ENCODE peak calls at places on chromosomes 1 and 21, in nine cellular contexts. Z is MCF 10A, U is fibroblast of lung, T is GM23338, P is heart left ventricle, S is HFF-Myc, V is omental fat pad, A is mammary epithelial cell, Y is A549. I is an unnamed sample.

GRCh38 chr1:185565314-185565713 is 168.9 kb upstream of the HMCN1 start:
- DNase-seq in A (peak; percentile 96), S (no peak), Y (no peak), V (no peak), Z (peak; percentile 92), T (no peak), U (peak; percentile 97), P (peak; percentile 23), I (no peak)

GRCh38 chr1:5371270-5371669 is 621.0 kb downstream of the NPHP4 start:
- DNase-seq in V (no peak), P (no peak), S (no peak), A (no peak), U (no peak), Z (no peak), Y (no peak), T (no peak), I (no peak)

GRCh38 chr1:61953790-61954150 is 211.5 kb downstream of the PATJ start:
- DNase-seq in Y (no peak), U (no peak), V (no peak), T (no peak), S (no peak), Z (no peak), A (no peak), P (no peak), I (no peak)

GRCh38 chr1:153534933-153535663 is 693 bp downstream of the S100A6 start:
- DNase-seq in P (peak; percentile 70), Z (peak; percentile 76), A (no peak), T (no peak), V (no peak), S (no peak), Y (peak; percentile 65), U (peak; percentile 28), I (no peak)

GRCh38 chr1:232686346-232686745 is 56.4 kb upstream of the SIPA1L2 start:
- DNase-seq in A (no peak), Y (no peak), Z (peak; percentile 30), T (no peak), U (peak; percentile 17), S (no peak), V (no peak), P (no peak), I (no peak)

GRCh38 chr1:170407601-170408000 is 124.4 kb upstream of the GORAB start:
- DNase-seq in Y (no peak), P (no peak), V (no peak), A (peak; percentile 9), T (no peak), Z (no peak), U (no peak), S (no peak), I (no peak)

GRCh38 chr21:36135391-36136094 is 664 bp downstream of the CBR3 start:
- DNase-seq in V (peak; percentile 44), S (no peak), A (peak; percentile 86), U (peak; percentile 78), P (peak; percentile 79), Z (peak; percentile 81), T (peak; percentile 83), Y (peak; percentile 34), I (peak; percentile 86)

GRCh38 chr1:222632749-222633148 is 14.9 kb downstream of the MIA3 start:
- DNase-seq in S (no peak), Z (no peak), A (no peak), P (no peak), Y (no peak), V (no peak), U (no peak), T (no peak), I (no peak)

GRCh38 chr1:169250022-169250421 is 117.6 kb downstream of the NME7 start:
- DNase-seq in Y (no peak), A (peak; percentile 27), V (no peak), Z (peak; percentile 67), S (peak; percentile 11), U (peak; percentile 17), P (no peak), T (no peak), I (no peak)

GRCh38 chr1:159090566-159091546 is 14.3 kb upstream of the AIM2 start:
- DNase-seq in Z (peak; percentile 40), S (no peak), A (peak; percentile 70), T (no peak), P (no peak), V (no peak), U (peak; percentile 56), Y (no peak), I (no peak)

GRCh38 chr1:57711326-57711725 is 287.5 kb upstream of the DAB1 start:
- DNase-seq in V (no peak), Z (no peak), P (no peak), U (no peak), Y (no peak), A (peak; percentile 23), T (peak; percentile 25), S (no peak), I (no peak)

GRCh38 chr1:245678866-245679411 is 524.2 kb downstream of the KIF26B start:
- DNase-seq in P (no peak), Y (no peak), Z (no peak), U (no peak), S (no peak), V (no peak), A (no peak), T (no peak), I (no peak)

GRCh38 chr1:198829948-198830347 is 191.1 kb downstream of the PTPRC start:
- DNase-seq in V (no peak), Y (no peak), T (peak; percentile 68), S (no peak), Z (peak; percentile 20), P (no peak), A (no peak), U (peak; percentile 40), I (no peak)

GRCh38 chr21:25734654-25735220 is at the start of the genes ATP5PF and GABPA:
- DNase-seq in Z (peak; percentile 99), A (peak; percentile 99), V (peak; percentile 95), U (peak; percentile 99), S (peak; percentile 95), P (peak; percentile 98), T (peak; percentile 99), Y (peak; percentile 53), I (peak; percentile 99)

GRCh38 chr1:209434066-209434465 is 149.4 kb upstream of the CAMK1G start:
- DNase-seq in U (peak; percentile 27), T (no peak), A (peak; percentile 84), S (no peak), Y (no peak), P (no peak), Z (peak; percentile 96), V (no peak), I (no peak)

GRCh38 chr21:42164064-42164789 is 54.7 kb upstream of the ABCG1 start:
- DNase-seq in U (no peak), S (no peak), P (peak; percentile 75), Y (no peak), Z (peak; percentile 65), T (peak; percentile 58), V (no peak), A (peak; percentile 20), I (peak; percentile 56)

GRCh38 chr1:231808990-231809389 is 182.4 kb downstream of the DISC1 start:
- DNase-seq in U (peak; percentile 80), S (peak; percentile 54), Y (no peak), P (no peak), V (no peak), A (peak; percentile 61), T (no peak), Z (peak; percentile 78), I (no peak)

GRCh38 chr21:46093668-46094400 is 4.1 kb upstream of the COL6A2 start:
- DNase-seq in Y (no peak), Z (no peak), T (no peak), V (peak; percentile 13), P (no peak), A (no peak), S (no peak), U (no peak), I (peak; percentile 83)

GRCh38 chr1:174974711-174975111 is 25.0 kb upstream of the CACYBP start:
- DNase-seq in A (no peak), V (no peak), Z (no peak), U (peak; percentile 33), P (no peak), S (no peak), T (no peak), Y (no peak), I (no peak)

GRCh38 chr1:174971466-174971865 is 28.3 kb upstream of the CACYBP start:
- DNase-seq in S (no peak), U (no peak), P (no peak), T (no peak), V (no peak), A (no peak), Z (no peak), Y (no peak), I (no peak)

GRCh38 chr1:174969977-174970376 is 29.8 kb upstream of the CACYBP start:
- DNase-seq in T (no peak), A (no peak), S (no peak), U (peak; percentile 91), Y (no peak), P (no peak), Z (no peak), V (no peak), I (no peak)

GRCh38 chr1:174968750-174969244 is 30.9 kb upstream of the CACYBP start:
- DNase-seq in A (peak; percentile 81), P (no peak), S (no peak), Z (peak; percentile 60), Y (no peak), U (peak; percentile 96), T (no peak), V (no peak), I (no peak)

GRCh38 chr1:174971902-174972301 is 27.8 kb upstream of the CACYBP start:
- DNase-seq in Z (no peak), V (no peak), Y (no peak), P (no peak), T (no peak), U (no peak), S (no peak), A (no peak), I (no peak)
- TF ChIP-seq CTCF in Z (no peak), V (no peak), Y (no peak), P (no peak), T (no peak), U (no peak), S (no peak), A (no peak), I (no peak)

GRCh38 chr1:203025721-203026665 is at the start of gene PPFIA4:
- DNase-seq in T (peak; percentile 94), U (peak; percentile 70), S (no peak), P (peak; percentile 89), Y (peak; percentile 72), V (peak; percentile 56), Z (peak; percentile 93), A (peak; percentile 83), I (peak; percentile 94)
- TF ChIP-seq CTCF in T (no peak), U (no peak), S (no peak), P (no peak), Y (no peak), V (no peak), Z (no peak), A (no peak), I (no peak)

GRCh38 chr21:16454371-16454770 is 724.6 kb downstream of the USP25 start:
- DNase-seq in P (no peak), U (peak; percentile 16), A (no peak), S (no peak), Z (peak; percentile 9), Y (no peak), T (peak; percentile 10), V (no peak), I (no peak)
- TF ChIP-seq CTCF in P (peak; percentile 20), U (peak; percentile 11), A (peak; percentile 52), S (no peak), Z (peak; percentile 26), Y (peak; percentile 31), T (peak; percentile 49), V (no peak), I (peak; percentile 59)

DNA sequence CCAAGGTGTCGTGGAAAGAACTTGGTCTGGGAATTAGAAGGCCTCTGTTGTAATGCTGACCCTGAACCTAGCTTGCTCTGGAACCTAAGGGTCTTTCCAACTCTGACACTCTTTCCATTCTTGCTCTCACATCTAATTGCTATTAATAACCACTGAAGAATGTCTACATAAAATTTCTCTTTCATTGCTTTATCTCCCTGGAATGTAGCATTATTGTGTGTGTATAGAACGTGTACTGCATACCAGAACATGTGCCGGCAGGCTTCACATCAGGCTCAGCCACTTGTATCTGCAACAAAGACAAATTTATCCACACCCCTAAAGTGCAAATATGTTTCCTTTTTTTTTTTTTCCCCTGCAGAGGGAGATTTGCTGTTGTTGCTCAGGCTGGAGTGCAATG is 13.9 kb upstream of the LAX1 start:
- DNase-seq in Y (no peak), A (peak; percentile 88), S (no peak), V (no peak), P (no peak), U (peak; percentile 81), T (no peak), Z (peak; percentile 61), I (no peak)
- TF ChIP-seq CTCF in Y (no peak), A (peak; percentile 22), S (no peak), V (no peak), P (no peak), U (no peak), T (no peak), Z (no peak), I (no peak)